ENCODE peak calls at places on chromosome 20, in nine cellular contexts. One of them, this sample, is unnamed.

GRCh38 chr20:37956099-37956498 is 53.2 kb downstream of the VSTM2L start:
- DNase-seq in body of pancreas: no peak
- DNase-seq in H54: no peak
- DNase-seq in stomach: no peak
- DNase-seq in adrenal gland: no peak
- DNase-seq in lower leg skin: peak
- DNase-seq in heart left ventricle: no peak
- DNase-seq in upper lobe of left lung: peak
- DNase-seq in IMR-90: peak
- DNase-seq in this sample: no peak

GRCh38 chr20:13202553-13202952 is 18.5 kb upstream of the ISM1 start:
- DNase-seq in body of pancreas: no peak
- DNase-seq in H54: no peak
- DNase-seq in stomach: no peak
- DNase-seq in adrenal gland: no peak
- DNase-seq in lower leg skin: no peak
- DNase-seq in heart left ventricle: no peak
- DNase-seq in upper lobe of left lung: no peak
- DNase-seq in IMR-90: no peak
- DNase-seq in this sample: no peak

GRCh38 chr20:9617940-9618339 is 103.5 kb downstream of the LAMP5 start:
- DNase-seq in body of pancreas: peak
- DNase-seq in H54: no peak
- DNase-seq in stomach: peak
- DNase-seq in adrenal gland: peak
- DNase-seq in lower leg skin: no peak
- DNase-seq in heart left ventricle: no peak
- DNase-seq in upper lobe of left lung: peak
- DNase-seq in IMR-90: peak
- DNase-seq in this sample: no peak

GRCh38 chr20:31707994-31708744 is 14.5 kb downstream of the BCL2L1 start:
- DNase-seq in body of pancreas: peak
- DNase-seq in H54: no peak
- DNase-seq in stomach: peak
- DNase-seq in adrenal gland: peak
- DNase-seq in lower leg skin: peak
- DNase-seq in heart left ventricle: peak
- DNase-seq in upper lobe of left lung: peak
- DNase-seq in IMR-90: no peak
- DNase-seq in this sample: no peak

GRCh38 chr20:43563429-43563828 is 4.6 kb downstream of the SGK2 start:
- DNase-seq in body of pancreas: no peak
- DNase-seq in H54: no peak
- DNase-seq in stomach: no peak
- DNase-seq in adrenal gland: no peak
- DNase-seq in lower leg skin: no peak
- DNase-seq in heart left ventricle: no peak
- DNase-seq in upper lobe of left lung: no peak
- DNase-seq in IMR-90: no peak
- DNase-seq in this sample: no peak

GRCh38 chr20:40502431-40502992 is 186.5 kb downstream of the MAFB start:
- DNase-seq in body of pancreas: no peak
- DNase-seq in H54: no peak
- DNase-seq in stomach: no peak
- DNase-seq in adrenal gland: no peak
- DNase-seq in lower leg skin: no peak
- DNase-seq in heart left ventricle: no peak
- DNase-seq in upper lobe of left lung: no peak
- DNase-seq in IMR-90: no peak
- DNase-seq in this sample: no peak

GRCh38 chr20:33281550-33282146 is 1.4 kb upstream of the BPIFB1 start:
- DNase-seq in body of pancreas: no peak
- DNase-seq in H54: no peak
- DNase-seq in stomach: no peak
- DNase-seq in adrenal gland: no peak
- DNase-seq in lower leg skin: no peak
- DNase-seq in heart left ventricle: no peak
- DNase-seq in upper lobe of left lung: no peak
- DNase-seq in IMR-90: no peak
- DNase-seq in this sample: no peak

GRCh38 chr20:2402271-2402980 is 21.7 kb downstream of the TGM6 start:
- DNase-seq in body of pancreas: no peak
- DNase-seq in H54: peak
- DNase-seq in stomach: no peak
- DNase-seq in adrenal gland: peak
- DNase-seq in lower leg skin: no peak
- DNase-seq in heart left ventricle: no peak
- DNase-seq in upper lobe of left lung: no peak
- DNase-seq in IMR-90: peak
- DNase-seq in this sample: no peak

GRCh38 chr20:42308980-42309524 is 690.9 kb upstream of the CHD6 start:
- DNase-seq in body of pancreas: no peak
- DNase-seq in H54: no peak
- DNase-seq in stomach: no peak
- DNase-seq in adrenal gland: no peak
- DNase-seq in lower leg skin: no peak
- DNase-seq in heart left ventricle: no peak
- DNase-seq in upper lobe of left lung: no peak
- DNase-seq in IMR-90: no peak
- DNase-seq in this sample: no peak

GRCh38 chr20:37980876-37981275 is 52.4 kb downstream of the TTI1 start:
- DNase-seq in body of pancreas: no peak
- DNase-seq in H54: no peak
- DNase-seq in stomach: no peak
- DNase-seq in adrenal gland: no peak
- DNase-seq in lower leg skin: no peak
- DNase-seq in heart left ventricle: no peak
- DNase-seq in upper lobe of left lung: no peak
- DNase-seq in IMR-90: no peak
- DNase-seq in this sample: no peak

GRCh38 chr20:57006411-57007170 is 259.9 kb downstream of the BMP7 start:
- DNase-seq in body of pancreas: no peak
- DNase-seq in H54: no peak
- DNase-seq in stomach: no peak
- DNase-seq in adrenal gland: no peak
- DNase-seq in lower leg skin: no peak
- DNase-seq in heart left ventricle: no peak
- DNase-seq in upper lobe of left lung: no peak
- DNase-seq in IMR-90: no peak
- DNase-seq in this sample: no peak

GRCh38 chr20:23414526-23415188 is 6.6 kb downstream of the NAPB start:
- DNase-seq in body of pancreas: no peak
- DNase-seq in H54: no peak
- DNase-seq in stomach: no peak
- DNase-seq in adrenal gland: no peak
- DNase-seq in lower leg skin: no peak
- DNase-seq in heart left ventricle: no peak
- DNase-seq in upper lobe of left lung: no peak
- DNase-seq in IMR-90: no peak
- DNase-seq in this sample: no peak

GRCh38 chr20:327946-328563 is 2.7 kb downstream of the SOX12 start:
- DNase-seq in body of pancreas: no peak
- DNase-seq in H54: no peak
- DNase-seq in stomach: no peak
- DNase-seq in adrenal gland: no peak
- DNase-seq in lower leg skin: no peak
- DNase-seq in heart left ventricle: no peak
- DNase-seq in upper lobe of left lung: no peak
- DNase-seq in IMR-90: peak
- DNase-seq in this sample: no peak

GRCh38 chr20:326645-327031 is 1.3 kb downstream of the SOX12 start:
- DNase-seq in body of pancreas: no peak
- DNase-seq in H54: no peak
- DNase-seq in stomach: peak
- DNase-seq in adrenal gland: peak
- DNase-seq in lower leg skin: peak
- DNase-seq in heart left ventricle: no peak
- DNase-seq in upper lobe of left lung: no peak
- DNase-seq in IMR-90: no peak
- DNase-seq in this sample: no peak

GRCh38 chr20:325889-326644 is 715 bp downstream of the SOX12 start:
- DNase-seq in body of pancreas: peak
- DNase-seq in H54: no peak
- DNase-seq in stomach: peak
- DNase-seq in adrenal gland: peak
- DNase-seq in lower leg skin: peak
- DNase-seq in heart left ventricle: peak
- DNase-seq in upper lobe of left lung: peak
- DNase-seq in IMR-90: peak
- DNase-seq in this sample: no peak

GRCh38 chr20:328596-329324 is 3.4 kb downstream of the SOX12 start:
- DNase-seq in body of pancreas: no peak
- DNase-seq in H54: no peak
- DNase-seq in stomach: no peak
- DNase-seq in adrenal gland: peak
- DNase-seq in lower leg skin: no peak
- DNase-seq in heart left ventricle: no peak
- DNase-seq in upper lobe of left lung: no peak
- DNase-seq in IMR-90: no peak
- DNase-seq in this sample: no peak

DNA sequence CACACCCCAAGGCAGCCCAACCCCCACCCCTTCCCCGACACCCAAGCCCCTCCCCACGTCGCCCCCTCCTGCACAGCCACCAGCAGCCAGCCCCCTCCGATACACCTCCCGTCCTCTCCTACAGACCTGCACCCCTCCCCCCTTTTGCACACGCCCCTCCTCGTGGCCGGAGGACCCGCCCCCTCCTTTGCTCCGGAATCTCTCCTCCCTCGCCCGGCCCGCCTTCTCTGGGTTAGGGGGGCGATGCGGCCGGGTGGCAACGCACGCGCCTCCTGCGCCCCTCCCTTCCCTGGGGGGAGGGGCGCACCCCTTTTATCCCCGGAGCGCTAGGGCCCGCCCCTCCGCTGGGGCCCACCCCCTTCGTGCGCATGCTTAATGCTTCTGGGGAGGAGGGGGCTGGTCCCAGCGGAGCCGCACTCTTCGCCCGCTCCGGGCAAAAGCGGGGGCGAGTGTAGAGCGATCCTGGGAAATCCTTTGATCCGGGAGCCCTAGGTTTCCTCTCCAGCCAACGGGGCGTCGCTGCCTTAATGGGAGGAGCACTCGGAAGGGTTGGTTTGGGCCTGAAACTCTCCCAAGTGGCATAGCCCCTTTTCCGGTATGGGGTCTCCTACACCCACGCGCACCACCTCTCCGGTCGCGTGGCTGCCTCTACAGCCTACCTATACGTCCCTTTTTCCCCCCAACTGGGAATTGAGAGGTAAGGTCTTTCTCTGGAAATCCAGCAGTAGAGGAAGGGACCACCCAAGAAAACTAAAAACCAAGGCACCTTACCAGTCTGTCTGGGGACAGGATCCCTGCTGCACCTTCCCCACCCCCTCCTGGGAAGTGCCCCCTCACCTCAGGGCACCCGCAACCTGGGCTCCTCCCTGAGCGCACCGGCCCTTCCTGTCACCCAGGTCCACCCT is 1.9 kb downstream of the SOX12 start:
- DNase-seq in body of pancreas: peak
- DNase-seq in H54: peak
- DNase-seq in stomach: peak
- DNase-seq in adrenal gland: peak
- DNase-seq in lower leg skin: peak
- DNase-seq in heart left ventricle: peak
- DNase-seq in upper lobe of left lung: peak
- DNase-seq in IMR-90: peak
- DNase-seq in this sample: peak
- TF ChIP-seq POLR2A in body of pancreas: peak
- TF ChIP-seq POLR2A in H54: peak
- TF ChIP-seq POLR2A in stomach: no peak
- TF ChIP-seq POLR2A in adrenal gland: no peak
- TF ChIP-seq POLR2A in lower leg skin: no peak
- TF ChIP-seq POLR2A in heart left ventricle: peak
- TF ChIP-seq POLR2A in upper lobe of left lung: no peak
- TF ChIP-seq POLR2A in IMR-90: no peak
- TF ChIP-seq POLR2A in this sample: peak

GRCh38 chr20:46129955-46130481 is 11.9 kb downstream of the CD40 start:
- DNase-seq in body of pancreas: no peak
- DNase-seq in H54: no peak
- DNase-seq in stomach: no peak
- DNase-seq in adrenal gland: no peak
- DNase-seq in lower leg skin: no peak
- DNase-seq in heart left ventricle: no peak
- DNase-seq in upper lobe of left lung: no peak
- DNase-seq in IMR-90: no peak
- DNase-seq in this sample: no peak
- TF ChIP-seq POLR2A in body of pancreas: no peak
- TF ChIP-seq POLR2A in H54: no peak
- TF ChIP-seq POLR2A in stomach: no peak
- TF ChIP-seq POLR2A in adrenal gland: no peak
- TF ChIP-seq POLR2A in lower leg skin: no peak
- TF ChIP-seq POLR2A in heart left ventricle: no peak
- TF ChIP-seq POLR2A in upper lobe of left lung: no peak
- TF ChIP-seq POLR2A in IMR-90: no peak
- TF ChIP-seq POLR2A in this sample: no peak

GRCh38 chr20:59019217-59019616 is at the start of gene TUBB1:
- DNase-seq in body of pancreas: no peak
- DNase-seq in H54: no peak
- DNase-seq in stomach: no peak
- DNase-seq in adrenal gland: no peak
- DNase-seq in lower leg skin: no peak
- DNase-seq in heart left ventricle: no peak
- DNase-seq in upper lobe of left lung: no peak
- DNase-seq in IMR-90: no peak
- DNase-seq in this sample: no peak
- TF ChIP-seq POLR2A in body of pancreas: no peak
- TF ChIP-seq POLR2A in H54: no peak
- TF ChIP-seq POLR2A in stomach: no peak
- TF ChIP-seq POLR2A in adrenal gland: no peak
- TF ChIP-seq POLR2A in lower leg skin: no peak
- TF ChIP-seq POLR2A in heart left ventricle: no peak
- TF ChIP-seq POLR2A in upper lobe of left lung: no peak
- TF ChIP-seq POLR2A in IMR-90: no peak
- TF ChIP-seq POLR2A in this sample: no peak

GRCh38 chr20:25364180-25364788 is 26.4 kb downstream of the ABHD12 start:
- DNase-seq in body of pancreas: no peak
- DNase-seq in H54: no peak
- DNase-seq in stomach: no peak
- DNase-seq in adrenal gland: no peak
- DNase-seq in lower leg skin: no peak
- DNase-seq in heart left ventricle: no peak
- DNase-seq in upper lobe of left lung: no peak
- DNase-seq in IMR-90: peak
- DNase-seq in this sample: no peak

GRCh38 chr20:25361287-25361683 is 29.4 kb downstream of the ABHD12 start:
- DNase-seq in body of pancreas: no peak
- DNase-seq in H54: no peak
- DNase-seq in stomach: no peak
- DNase-seq in adrenal gland: no peak
- DNase-seq in lower leg skin: no peak
- DNase-seq in heart left ventricle: no peak
- DNase-seq in upper lobe of left lung: no peak
- DNase-seq in IMR-90: peak
- DNase-seq in this sample: no peak

GRCh38 chr20:25364879-25365699 is 25.5 kb downstream of the ABHD12 start:
- DNase-seq in body of pancreas: no peak
- DNase-seq in H54: no peak
- DNase-seq in stomach: no peak
- DNase-seq in adrenal gland: no peak
- DNase-seq in lower leg skin: peak
- DNase-seq in heart left ventricle: no peak
- DNase-seq in upper lobe of left lung: no peak
- DNase-seq in IMR-90: no peak
- DNase-seq in this sample: no peak

GRCh38 chr20:25356294-25356933 is 34.2 kb downstream of the ABHD12 start:
- DNase-seq in body of pancreas: peak
- DNase-seq in H54: no peak
- DNase-seq in stomach: no peak
- DNase-seq in adrenal gland: no peak
- DNase-seq in lower leg skin: no peak
- DNase-seq in heart left ventricle: no peak
- DNase-seq in upper lobe of left lung: no peak
- DNase-seq in IMR-90: no peak
- DNase-seq in this sample: no peak

GRCh38 chr20:25360631-25361286 is 29.9 kb downstream of the ABHD12 start:
- DNase-seq in body of pancreas: no peak
- DNase-seq in H54: peak
- DNase-seq in stomach: no peak
- DNase-seq in adrenal gland: no peak
- DNase-seq in lower leg skin: peak
- DNase-seq in heart left ventricle: no peak
- DNase-seq in upper lobe of left lung: no peak
- DNase-seq in IMR-90: peak
- DNase-seq in this sample: no peak
- TF ChIP-seq POLR2A in body of pancreas: no peak
- TF ChIP-seq POLR2A in H54: no peak
- TF ChIP-seq POLR2A in stomach: no peak
- TF ChIP-seq POLR2A in adrenal gland: no peak
- TF ChIP-seq POLR2A in lower leg skin: no peak
- TF ChIP-seq POLR2A in heart left ventricle: no peak
- TF ChIP-seq POLR2A in upper lobe of left lung: no peak
- TF ChIP-seq POLR2A in IMR-90: no peak
- TF ChIP-seq POLR2A in this sample: no peak

This sample was measured in esophagus squamous epithelium.